ENCODE peak calls at places on chromosomes 7 and 10, in six cellular contexts. C is left cardiac atrium; S is psoas muscle; X is left lung; V is naive thymus-derived CD8-positive, alpha-beta T cell; I is B cell. H is an unnamed sample.

GRCh38 chr7:106978425-106979386 is 65.8 kb upstream of the PRKAR2B start:
- ATAC-seq in C (peak), S (no peak), X (no peak), V (no peak), I (no peak), H (no peak)

GRCh38 chr10:60536529-60537114 is 146.9 kb upstream of the ANK3 start:
- ATAC-seq in C (no peak), S (no peak), X (no peak), V (no peak), I (no peak), H (peak)

GRCh38 chr7:84196007-84196551 is 1.5 kb upstream of the SEMA3A start:
- ATAC-seq in C (peak), S (peak), X (peak), V (no peak), I (no peak), H (no peak)

GRCh38 chr7:1460757-1461639 is 1.7 kb upstream of the MICALL2 start:
- ATAC-seq in C (peak), S (peak), X (peak), V (no peak), I (no peak), H (no peak)

GRCh38 chr10:103448751-103449150 is 3.4 kb downstream of the CALHM2 start:
- ATAC-seq in C (peak), S (peak), X (peak), V (no peak), I (no peak), H (no peak)

GRCh38 chr10:57825015-57825414 is 442.7 kb downstream of the IPMK start:
- ATAC-seq in C (no peak), S (no peak), X (no peak), V (no peak), I (no peak), H (no peak)

GRCh38 chr7:24403557-24403956 is 119.6 kb downstream of the NPY start:
- ATAC-seq in C (no peak), S (no peak), X (no peak), V (no peak), I (no peak), H (no peak)

GRCh38 chr10:77529050-77529576 is 108.5 kb downstream of the KCNMA1 start:
- ATAC-seq in C (no peak), S (no peak), X (no peak), V (no peak), I (no peak), H (no peak)

GRCh38 chr7:127717502-127718125 is 65.6 kb downstream of the SND1 start:
- ATAC-seq in C (no peak), S (no peak), X (no peak), V (no peak), I (no peak), H (no peak)

GRCh38 chr7:154767821-154768415 is 235.0 kb downstream of the PAXIP1 start:
- ATAC-seq in C (no peak), S (no peak), X (no peak), V (no peak), I (no peak), H (no peak)

GRCh38 chr7:43248961-43249807 is 136.7 kb downstream of the HECW1 start:
- ATAC-seq in C (no peak), S (peak), X (peak), V (no peak), I (no peak), H (peak)

GRCh38 chr7:133369130-133369529 is 116.3 kb downstream of the EXOC4 start:
- ATAC-seq in C (no peak), S (no peak), X (no peak), V (no peak), I (no peak), H (no peak)

GRCh38 chr7:100167912-100168323 is 499 bp downstream of the GAL3ST4 start:
- ATAC-seq in C (peak), S (peak), X (peak), V (no peak), I (no peak), H (peak)

GRCh38 chr7:28528899-28529298 is 116.6 kb downstream of the CREB5 start:
- ATAC-seq in C (no peak), S (no peak), X (no peak), V (no peak), I (no peak), H (no peak)

GRCh38 chr10:92938846-92939245 is 90.5 kb downstream of the EXOC6 start:
- ATAC-seq in C (no peak), S (no peak), X (no peak), V (no peak), I (no peak), H (no peak)

GRCh38 chr10:119620771-119621384 is 24.1 kb upstream of the TIAL1 start:
- ATAC-seq in C (no peak), S (no peak), X (no peak), V (no peak), I (no peak), H (no peak)

GRCh38 chr7:73904219-73905136 is 43.5 kb downstream of the TMEM270 start:
- ATAC-seq in C (no peak), S (peak), X (no peak), V (no peak), I (no peak), H (peak)

GRCh38 chr10:35058686-35059085 is 31.5 kb downstream of the CUL2 start:
- ATAC-seq in C (no peak), S (no peak), X (no peak), V (no peak), I (no peak), H (no peak)

GRCh38 chr7:151019130-151019447 is 5.2 kb downstream of the ATG9B start:
- ATAC-seq in C (peak), S (peak), X (peak), V (no peak), I (no peak), H (no peak)

GRCh38 chr10:44933117-44933450 is 21.9 kb downstream of the TMEM72 start:
- ATAC-seq in C (no peak), S (no peak), X (no peak), V (no peak), I (no peak), H (no peak)

GRCh38 chr10:91312031-91312733 is 91.7 kb downstream of the PCGF5 start:
- ATAC-seq in C (no peak), S (no peak), X (no peak), V (no peak), I (no peak), H (no peak)

GRCh38 chr10:34446046-34446445 is 369.1 kb downstream of the PARD3 start:
- ATAC-seq in C (no peak), S (no peak), X (no peak), V (no peak), I (no peak), H (no peak)

GRCh38 chr10:76618641-76619040 is 1019.0 kb downstream of the KCNMA1 start:
- ATAC-seq in C (no peak), S (no peak), X (no peak), V (no peak), I (no peak), H (no peak)